ENCODE peak calls at places on chromosomes 3 and 15, in ten cellular contexts. One of them, this sample, is unnamed.

GRCh38 chr15:77974098-77974414 is 103.5 kb downstream of the TBC1D2B start:
- DNase-seq in HFF-Myc: peak
- DNase-seq in psoas muscle: peak
- DNase-seq in progenitor cell of endocrine pancreas: no peak
- DNase-seq in type B pancreatic cell: peak
- DNase-seq in IMR-90: peak
- DNase-seq in mammary epithelial cell: no peak
- DNase-seq in heart right ventricle: peak
- DNase-seq in fibroblast of lung: peak
- DNase-seq in AG04450: peak
- DNase-seq in this sample: peak

GRCh38 chr15:101167366-101167790 is 84.5 kb downstream of the CHSY1 start:
- DNase-seq in HFF-Myc: no peak
- DNase-seq in psoas muscle: no peak
- DNase-seq in progenitor cell of endocrine pancreas: no peak
- DNase-seq in type B pancreatic cell: no peak
- DNase-seq in IMR-90: peak
- DNase-seq in mammary epithelial cell: no peak
- DNase-seq in heart right ventricle: no peak
- DNase-seq in fibroblast of lung: peak
- DNase-seq in AG04450: no peak
- DNase-seq in this sample: no peak

GRCh38 chr3:45179163-45179562 is 33.0 kb upstream of the CDCP1 start:
- DNase-seq in HFF-Myc: no peak
- DNase-seq in psoas muscle: no peak
- DNase-seq in progenitor cell of endocrine pancreas: no peak
- DNase-seq in type B pancreatic cell: no peak
- DNase-seq in IMR-90: no peak
- DNase-seq in mammary epithelial cell: no peak
- DNase-seq in heart right ventricle: no peak
- DNase-seq in fibroblast of lung: no peak
- DNase-seq in AG04450: no peak
- DNase-seq in this sample: peak

GRCh38 chr3:197692641-197693040 is 44.1 kb downstream of the RUBCN start:
- DNase-seq in HFF-Myc: peak
- DNase-seq in psoas muscle: no peak
- DNase-seq in progenitor cell of endocrine pancreas: no peak
- DNase-seq in type B pancreatic cell: no peak
- DNase-seq in IMR-90: peak
- DNase-seq in mammary epithelial cell: no peak
- DNase-seq in heart right ventricle: no peak
- DNase-seq in fibroblast of lung: no peak
- DNase-seq in AG04450: no peak
- DNase-seq in this sample: peak

GRCh38 chr3:185534511-185534910 is 17.9 kb downstream of the LIPH start:
- DNase-seq in HFF-Myc: no peak
- DNase-seq in psoas muscle: no peak
- DNase-seq in progenitor cell of endocrine pancreas: no peak
- DNase-seq in type B pancreatic cell: no peak
- DNase-seq in IMR-90: peak
- DNase-seq in mammary epithelial cell: no peak
- DNase-seq in heart right ventricle: no peak
- DNase-seq in fibroblast of lung: peak
- DNase-seq in AG04450: no peak
- DNase-seq in this sample: no peak

GRCh38 chr15:51086409-51086808 is 8.3 kb downstream of the TNFAIP8L3 start:
- DNase-seq in HFF-Myc: no peak
- DNase-seq in psoas muscle: no peak
- DNase-seq in progenitor cell of endocrine pancreas: no peak
- DNase-seq in type B pancreatic cell: no peak
- DNase-seq in IMR-90: no peak
- DNase-seq in mammary epithelial cell: no peak
- DNase-seq in heart right ventricle: no peak
- DNase-seq in fibroblast of lung: no peak
- DNase-seq in AG04450: no peak
- DNase-seq in this sample: no peak

GRCh38 chr15:69000091-69000490 is 14.4 kb upstream of the NOX5 start:
- DNase-seq in HFF-Myc: no peak
- DNase-seq in psoas muscle: no peak
- DNase-seq in progenitor cell of endocrine pancreas: no peak
- DNase-seq in type B pancreatic cell: no peak
- DNase-seq in IMR-90: no peak
- DNase-seq in mammary epithelial cell: no peak
- DNase-seq in heart right ventricle: no peak
- DNase-seq in fibroblast of lung: no peak
- DNase-seq in AG04450: no peak
- DNase-seq in this sample: no peak

GRCh38 chr15:101115887-101116680 is 135.8 kb downstream of the CHSY1 start:
- DNase-seq in HFF-Myc: no peak
- DNase-seq in psoas muscle: peak
- DNase-seq in progenitor cell of endocrine pancreas: no peak
- DNase-seq in type B pancreatic cell: no peak
- DNase-seq in IMR-90: peak
- DNase-seq in mammary epithelial cell: no peak
- DNase-seq in heart right ventricle: peak
- DNase-seq in fibroblast of lung: peak
- DNase-seq in AG04450: no peak
- DNase-seq in this sample: no peak

GRCh38 chr15:95169701-95170459 is 938.5 kb downstream of the MCTP2 start:
- DNase-seq in HFF-Myc: no peak
- DNase-seq in psoas muscle: peak
- DNase-seq in progenitor cell of endocrine pancreas: no peak
- DNase-seq in type B pancreatic cell: no peak
- DNase-seq in IMR-90: peak
- DNase-seq in mammary epithelial cell: no peak
- DNase-seq in heart right ventricle: no peak
- DNase-seq in fibroblast of lung: no peak
- DNase-seq in AG04450: no peak
- DNase-seq in this sample: no peak

GRCh38 chr15:68500363-68501317 is 68.7 kb upstream of the ITGA11 start:
- DNase-seq in HFF-Myc: no peak
- DNase-seq in psoas muscle: no peak
- DNase-seq in progenitor cell of endocrine pancreas: no peak
- DNase-seq in type B pancreatic cell: peak
- DNase-seq in IMR-90: no peak
- DNase-seq in mammary epithelial cell: no peak
- DNase-seq in heart right ventricle: no peak
- DNase-seq in fibroblast of lung: no peak
- DNase-seq in AG04450: no peak
- DNase-seq in this sample: no peak

GRCh38 chr15:52922871-52923270 is 132.7 kb upstream of the ONECUT1 start:
- DNase-seq in HFF-Myc: no peak
- DNase-seq in psoas muscle: no peak
- DNase-seq in progenitor cell of endocrine pancreas: no peak
- DNase-seq in type B pancreatic cell: no peak
- DNase-seq in IMR-90: no peak
- DNase-seq in mammary epithelial cell: no peak
- DNase-seq in heart right ventricle: no peak
- DNase-seq in fibroblast of lung: no peak
- DNase-seq in AG04450: no peak
- DNase-seq in this sample: no peak

GRCh38 chr15:62578548-62578947 is 413.5 kb upstream of the C2CD4B start:
- DNase-seq in HFF-Myc: no peak
- DNase-seq in psoas muscle: no peak
- DNase-seq in progenitor cell of endocrine pancreas: no peak
- DNase-seq in type B pancreatic cell: no peak
- DNase-seq in IMR-90: no peak
- DNase-seq in mammary epithelial cell: no peak
- DNase-seq in heart right ventricle: no peak
- DNase-seq in fibroblast of lung: no peak
- DNase-seq in AG04450: no peak
- DNase-seq in this sample: no peak

GRCh38 chr3:186705882-186706780 is 11.0 kb upstream of the KNG1 start:
- DNase-seq in HFF-Myc: no peak
- DNase-seq in psoas muscle: no peak
- DNase-seq in progenitor cell of endocrine pancreas: no peak
- DNase-seq in type B pancreatic cell: no peak
- DNase-seq in IMR-90: no peak
- DNase-seq in mammary epithelial cell: peak
- DNase-seq in heart right ventricle: no peak
- DNase-seq in fibroblast of lung: no peak
- DNase-seq in AG04450: no peak
- DNase-seq in this sample: no peak

GRCh38 chr3:81516042-81516441 is 245.4 kb downstream of the GBE1 start:
- DNase-seq in HFF-Myc: no peak
- DNase-seq in psoas muscle: no peak
- DNase-seq in progenitor cell of endocrine pancreas: no peak
- DNase-seq in type B pancreatic cell: no peak
- DNase-seq in IMR-90: peak
- DNase-seq in mammary epithelial cell: no peak
- DNase-seq in heart right ventricle: no peak
- DNase-seq in fibroblast of lung: no peak
- DNase-seq in AG04450: no peak
- DNase-seq in this sample: no peak

GRCh38 chr3:39147374-39147709 is 6.0 kb downstream of the CSRNP1 start:
- DNase-seq in HFF-Myc: no peak
- DNase-seq in psoas muscle: no peak
- DNase-seq in progenitor cell of endocrine pancreas: no peak
- DNase-seq in type B pancreatic cell: no peak
- DNase-seq in IMR-90: no peak
- DNase-seq in mammary epithelial cell: no peak
- DNase-seq in heart right ventricle: no peak
- DNase-seq in fibroblast of lung: no peak
- DNase-seq in AG04450: no peak
- DNase-seq in this sample: no peak

GRCh38 chr3:128343287-128344045 is 123.2 kb downstream of the DNAJB8 start:
- DNase-seq in HFF-Myc: peak
- DNase-seq in psoas muscle: peak
- DNase-seq in progenitor cell of endocrine pancreas: no peak
- DNase-seq in type B pancreatic cell: no peak
- DNase-seq in IMR-90: peak
- DNase-seq in mammary epithelial cell: peak
- DNase-seq in heart right ventricle: no peak
- DNase-seq in fibroblast of lung: peak
- DNase-seq in AG04450: peak
- DNase-seq in this sample: peak

GRCh38 chr15:31483053-31483923 is 156.7 kb downstream of the KLF13 start:
- DNase-seq in HFF-Myc: no peak
- DNase-seq in psoas muscle: no peak
- DNase-seq in progenitor cell of endocrine pancreas: no peak
- DNase-seq in type B pancreatic cell: no peak
- DNase-seq in IMR-90: no peak
- DNase-seq in mammary epithelial cell: no peak
- DNase-seq in heart right ventricle: no peak
- DNase-seq in fibroblast of lung: no peak
- DNase-seq in AG04450: no peak
- DNase-seq in this sample: no peak

GRCh38 chr15:94653071-94653470 is 421.7 kb downstream of the MCTP2 start:
- DNase-seq in HFF-Myc: no peak
- DNase-seq in psoas muscle: no peak
- DNase-seq in progenitor cell of endocrine pancreas: no peak
- DNase-seq in type B pancreatic cell: no peak
- DNase-seq in IMR-90: no peak
- DNase-seq in mammary epithelial cell: no peak
- DNase-seq in heart right ventricle: no peak
- DNase-seq in fibroblast of lung: no peak
- DNase-seq in AG04450: no peak
- DNase-seq in this sample: no peak

GRCh38 chr3:29538610-29538958 is 257.7 kb downstream of the RBMS3 start:
- DNase-seq in HFF-Myc: no peak
- DNase-seq in psoas muscle: no peak
- DNase-seq in progenitor cell of endocrine pancreas: no peak
- DNase-seq in type B pancreatic cell: no peak
- DNase-seq in IMR-90: no peak
- DNase-seq in mammary epithelial cell: no peak
- DNase-seq in heart right ventricle: no peak
- DNase-seq in fibroblast of lung: no peak
- DNase-seq in AG04450: no peak
- DNase-seq in this sample: no peak

GRCh38 chr15:40693904-40694705 is 869 bp upstream of the RAD51 start:
- DNase-seq in HFF-Myc: no peak
- DNase-seq in psoas muscle: no peak
- DNase-seq in progenitor cell of endocrine pancreas: no peak
- DNase-seq in type B pancreatic cell: no peak
- DNase-seq in IMR-90: no peak
- DNase-seq in mammary epithelial cell: no peak
- DNase-seq in heart right ventricle: no peak
- DNase-seq in fibroblast of lung: no peak
- DNase-seq in AG04450: no peak
- DNase-seq in this sample: no peak
- TF ChIP-seq CTCF in HFF-Myc: no peak
- TF ChIP-seq CTCF in psoas muscle: no peak
- TF ChIP-seq CTCF in progenitor cell of endocrine pancreas: no peak
- TF ChIP-seq CTCF in type B pancreatic cell: peak
- TF ChIP-seq CTCF in IMR-90: no peak
- TF ChIP-seq CTCF in mammary epithelial cell: no peak
- TF ChIP-seq CTCF in heart right ventricle: no peak
- TF ChIP-seq CTCF in fibroblast of lung: no peak
- TF ChIP-seq CTCF in AG04450: no peak
- TF ChIP-seq CTCF in this sample: no peak

GRCh38 chr15:66966256-66966655 is 99.1 kb upstream of the SMAD3 start:
- DNase-seq in HFF-Myc: no peak
- DNase-seq in psoas muscle: no peak
- DNase-seq in progenitor cell of endocrine pancreas: no peak
- DNase-seq in type B pancreatic cell: no peak
- DNase-seq in IMR-90: no peak
- DNase-seq in mammary epithelial cell: no peak
- DNase-seq in heart right ventricle: no peak
- DNase-seq in fibroblast of lung: no peak
- DNase-seq in AG04450: no peak
- DNase-seq in this sample: peak
- TF ChIP-seq CTCF in HFF-Myc: peak
- TF ChIP-seq CTCF in psoas muscle: peak
- TF ChIP-seq CTCF in progenitor cell of endocrine pancreas: peak
- TF ChIP-seq CTCF in type B pancreatic cell: peak
- TF ChIP-seq CTCF in IMR-90: peak
- TF ChIP-seq CTCF in mammary epithelial cell: peak
- TF ChIP-seq CTCF in heart right ventricle: no peak
- TF ChIP-seq CTCF in fibroblast of lung: no peak
- TF ChIP-seq CTCF in AG04450: peak
- TF ChIP-seq CTCF in this sample: peak

GRCh38 chr3:155859859-155860258 is 5.6 kb upstream of the SLC33A1 start:
- DNase-seq in HFF-Myc: no peak
- DNase-seq in psoas muscle: no peak
- DNase-seq in progenitor cell of endocrine pancreas: no peak
- DNase-seq in type B pancreatic cell: no peak
- DNase-seq in IMR-90: peak
- DNase-seq in mammary epithelial cell: no peak
- DNase-seq in heart right ventricle: no peak
- DNase-seq in fibroblast of lung: peak
- DNase-seq in AG04450: no peak
- DNase-seq in this sample: peak
- TF ChIP-seq CTCF in HFF-Myc: peak
- TF ChIP-seq CTCF in psoas muscle: no peak
- TF ChIP-seq CTCF in progenitor cell of endocrine pancreas: no peak
- TF ChIP-seq CTCF in type B pancreatic cell: peak
- TF ChIP-seq CTCF in IMR-90: peak
- TF ChIP-seq CTCF in mammary epithelial cell: peak
- TF ChIP-seq CTCF in heart right ventricle: no peak
- TF ChIP-seq CTCF in fibroblast of lung: no peak
- TF ChIP-seq CTCF in AG04450: peak
- TF ChIP-seq CTCF in this sample: no peak

DNA sequence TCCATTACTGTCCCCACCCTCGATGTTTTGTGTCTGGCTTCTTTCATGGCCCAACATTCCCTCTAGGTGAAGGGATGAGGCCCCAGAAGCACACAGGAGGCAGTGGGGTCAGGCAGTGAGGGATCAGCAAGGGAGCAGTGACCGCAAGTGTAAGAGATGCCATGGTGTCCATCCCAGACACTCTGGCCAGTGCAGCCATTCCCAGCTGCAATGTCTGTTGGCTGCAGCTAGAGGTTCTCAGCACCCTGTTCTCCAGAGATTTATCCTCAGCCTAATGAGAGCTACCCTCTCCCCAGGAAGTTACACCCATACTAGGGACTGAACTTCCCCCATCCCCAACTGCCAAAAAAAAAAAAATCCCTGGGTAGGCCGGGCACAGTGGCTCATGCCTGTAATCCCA is 40.2 kb downstream of the TRANK1 start:
- DNase-seq in HFF-Myc: no peak
- DNase-seq in psoas muscle: no peak
- DNase-seq in progenitor cell of endocrine pancreas: no peak
- DNase-seq in type B pancreatic cell: no peak
- DNase-seq in IMR-90: peak
- DNase-seq in mammary epithelial cell: no peak
- DNase-seq in heart right ventricle: no peak
- DNase-seq in fibroblast of lung: peak
- DNase-seq in AG04450: no peak
- DNase-seq in this sample: peak
- TF ChIP-seq CTCF in HFF-Myc: peak
- TF ChIP-seq CTCF in psoas muscle: no peak
- TF ChIP-seq CTCF in progenitor cell of endocrine pancreas: peak
- TF ChIP-seq CTCF in type B pancreatic cell: no peak
- TF ChIP-seq CTCF in IMR-90: peak
- TF ChIP-seq CTCF in mammary epithelial cell: peak
- TF ChIP-seq CTCF in heart right ventricle: peak
- TF ChIP-seq CTCF in fibroblast of lung: peak
- TF ChIP-seq CTCF in AG04450: peak
- TF ChIP-seq CTCF in this sample: peak